ENCODE peak calls at places on chromosome 4, in four cellular contexts. One of them, this sample, is unnamed.
A peak's percentile ranks its signal among the peaks of the same experiment; 100 is the strongest.

GRCh38 chr4:68948985-68949384 is 2.6 kb downstream of the UGT2A3 start:
- DNase-seq in HEK293T: no peak
- DNase-seq in HepG2: peak; percentile 14
- DNase-seq in H1: no peak
- DNase-seq in this sample: no peak

GRCh38 chr4:10020871-10021676 is at the start of gene SLC2A9:
- DNase-seq in HEK293T: no peak
- DNase-seq in HepG2: peak; percentile 77
- DNase-seq in H1: no peak
- DNase-seq in this sample: no peak

GRCh38 chr4:53653484-53654053 is 62.3 kb upstream of the LNX1 start:
- DNase-seq in HEK293T: no peak
- DNase-seq in HepG2: no peak
- DNase-seq in H1: no peak
- DNase-seq in this sample: no peak

GRCh38 chr4:26384380-26385057 is 63.7 kb downstream of the RBPJ start:
- DNase-seq in HEK293T: no peak
- DNase-seq in HepG2: no peak
- DNase-seq in H1: no peak
- DNase-seq in this sample: no peak

GRCh38 chr4:7539659-7540058 is 104.9 kb upstream of the PSAPL1 start:
- DNase-seq in HEK293T: peak; percentile 83
- DNase-seq in HepG2: peak; percentile 48
- DNase-seq in H1: no peak
- DNase-seq in this sample: peak; percentile 73

GRCh38 chr4:73735231-73735630 is 5.1 kb upstream of the CXCL8 start:
- DNase-seq in HEK293T: no peak
- DNase-seq in HepG2: no peak
- DNase-seq in H1: no peak
- DNase-seq in this sample: no peak

GRCh38 chr4:27429260-27429970 is 568.8 kb downstream of the STIM2 start:
- DNase-seq in HEK293T: no peak
- DNase-seq in HepG2: no peak
- DNase-seq in H1: no peak
- DNase-seq in this sample: no peak

GRCh38 chr4:7595883-7596535 is 161.3 kb upstream of the PSAPL1 start:
- DNase-seq in HEK293T: no peak
- DNase-seq in HepG2: no peak
- DNase-seq in H1: no peak
- DNase-seq in this sample: no peak

GRCh38 chr4:78482281-78482680 is 69.3 kb upstream of the ANXA3 start:
- DNase-seq in HEK293T: no peak
- DNase-seq in HepG2: no peak
- DNase-seq in H1: no peak
- DNase-seq in this sample: no peak

GRCh38 chr4:140267576-140267975 is 105.9 kb upstream of the SCOC start:
- DNase-seq in HEK293T: no peak
- DNase-seq in HepG2: no peak
- DNase-seq in H1: no peak
- DNase-seq in this sample: no peak

GRCh38 chr4:83709627-83710026 is 173.7 kb downstream of the GPAT3 start:
- DNase-seq in HEK293T: no peak
- DNase-seq in HepG2: no peak
- DNase-seq in H1: no peak
- DNase-seq in this sample: no peak

DNA sequence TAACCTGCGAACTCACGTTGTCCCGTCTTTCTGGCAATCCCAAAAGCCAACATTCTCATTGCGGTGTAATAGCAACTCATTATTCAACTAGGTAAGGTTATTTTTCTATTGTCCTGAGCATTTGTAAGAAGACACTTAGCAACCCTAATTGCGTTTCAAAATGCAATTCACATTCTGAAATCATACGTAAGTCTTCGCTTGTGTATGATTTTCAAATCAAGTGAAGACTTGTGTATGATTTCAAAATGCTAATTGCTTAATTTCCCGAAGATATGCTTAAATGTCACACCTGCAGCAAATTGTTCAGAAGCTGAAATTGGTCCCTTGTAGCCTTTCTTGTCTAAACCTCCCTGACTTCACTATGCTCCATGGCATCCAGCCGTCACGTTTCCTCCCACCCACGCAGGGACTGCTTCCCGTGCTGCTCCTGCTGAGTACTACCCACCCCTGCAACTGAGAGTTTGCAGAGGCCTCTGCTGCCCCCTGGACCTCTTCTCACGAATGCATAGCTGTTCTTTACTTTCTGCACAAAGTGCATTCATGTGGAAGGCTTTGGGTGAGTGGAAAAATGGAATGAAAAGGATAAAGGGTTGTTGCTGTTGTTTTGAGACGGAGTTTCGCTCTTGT is 40.8 kb upstream of the CLDN24 start:
- DNase-seq in HEK293T: no peak
- DNase-seq in HepG2: peak; percentile 14
- DNase-seq in H1: no peak
- DNase-seq in this sample: peak; percentile 6
- TF ChIP-seq SUZ12 in HEK293T: no peak
- TF ChIP-seq SUZ12 in HepG2: no peak
- TF ChIP-seq SUZ12 in H1: no peak
- TF ChIP-seq SUZ12 in this sample: no peak

DNA sequence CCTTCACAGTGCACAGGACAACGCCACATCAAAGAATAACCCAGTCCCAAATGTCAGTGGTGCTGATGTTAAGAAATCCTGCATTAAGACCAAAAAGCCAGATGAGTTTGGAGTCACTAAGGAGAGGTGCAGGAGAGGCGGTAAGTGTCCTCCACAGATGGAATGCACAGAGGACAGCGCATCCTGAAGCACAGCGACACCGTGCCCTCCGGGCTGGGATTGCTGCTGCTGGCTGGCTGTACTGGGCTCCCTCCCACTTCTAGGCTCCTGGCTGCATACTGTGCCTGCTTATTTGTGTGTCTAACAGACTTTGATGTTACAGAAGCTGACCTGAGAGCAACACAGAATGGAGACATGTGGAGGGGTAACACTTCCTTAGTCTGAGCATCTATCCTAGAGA is 325.6 kb upstream of the BOD1L1 start:
- DNase-seq in HEK293T: peak; percentile 20
- DNase-seq in HepG2: no peak
- DNase-seq in H1: no peak
- DNase-seq in this sample: no peak
- TF ChIP-seq SUZ12 in HEK293T: no peak
- TF ChIP-seq SUZ12 in HepG2: no peak
- TF ChIP-seq SUZ12 in H1: no peak
- TF ChIP-seq SUZ12 in this sample: no peak

GRCh38 chr4:150826302-150826701 is 188.8 kb downstream of the LRBA start:
- DNase-seq in HEK293T: no peak
- DNase-seq in HepG2: no peak
- DNase-seq in H1: no peak
- DNase-seq in this sample: no peak

GRCh38 chr4:150822407-150822806 is 192.7 kb downstream of the LRBA start:
- DNase-seq in HEK293T: no peak
- DNase-seq in HepG2: no peak
- DNase-seq in H1: no peak
- DNase-seq in this sample: no peak

GRCh38 chr4:150827226-150827625 is 187.9 kb downstream of the LRBA start:
- DNase-seq in HEK293T: no peak
- DNase-seq in HepG2: no peak
- DNase-seq in H1: no peak
- DNase-seq in this sample: no peak

GRCh38 chr4:150828159-150828558 is 186.9 kb downstream of the LRBA start:
- DNase-seq in HEK293T: no peak
- DNase-seq in HepG2: no peak
- DNase-seq in H1: no peak
- DNase-seq in this sample: no peak
- TF ChIP-seq SUZ12 in HEK293T: no peak
- TF ChIP-seq SUZ12 in HepG2: no peak
- TF ChIP-seq SUZ12 in H1: no peak
- TF ChIP-seq SUZ12 in this sample: no peak

GRCh38 chr4:183504930-183505555 is at the start of gene ING2:
- DNase-seq in HEK293T: peak; percentile 18
- DNase-seq in HepG2: peak; percentile 18
- DNase-seq in H1: no peak
- DNase-seq in this sample: no peak
- TF ChIP-seq SUZ12 in HEK293T: no peak
- TF ChIP-seq SUZ12 in HepG2: no peak
- TF ChIP-seq SUZ12 in H1: no peak
- TF ChIP-seq SUZ12 in this sample: no peak

GRCh38 chr4:132059227-132059626 is 1089.9 kb upstream of the PCDH10 start:
- DNase-seq in HEK293T: no peak
- DNase-seq in HepG2: no peak
- DNase-seq in H1: no peak
- DNase-seq in this sample: no peak

GRCh38 chr4:132062611-132063239 is 1086.4 kb upstream of the PCDH10 start:
- DNase-seq in HEK293T: no peak
- DNase-seq in HepG2: no peak
- DNase-seq in H1: no peak
- DNase-seq in this sample: no peak

GRCh38 chr4:132065940-132066495 is 1083.1 kb upstream of the PCDH10 start:
- DNase-seq in HEK293T: no peak
- DNase-seq in HepG2: no peak
- DNase-seq in H1: no peak
- DNase-seq in this sample: no peak

GRCh38 chr4:132063829-132064228 is 1085.3 kb upstream of the PCDH10 start:
- DNase-seq in HEK293T: no peak
- DNase-seq in HepG2: no peak
- DNase-seq in H1: no peak
- DNase-seq in this sample: no peak
- TF ChIP-seq SUZ12 in HEK293T: no peak
- TF ChIP-seq SUZ12 in HepG2: no peak
- TF ChIP-seq SUZ12 in H1: no peak
- TF ChIP-seq SUZ12 in this sample: no peak